ENCODE peak calls at places on chromosome 22, in four cellular contexts. I, K, G and D are unnamed samples.

GRCh38 chr22:32684822-32685187 is 116.7 kb upstream of the TIMP3 start:
- DNase-seq in G (no peak), K (no peak), I (no peak), D (no peak)

GRCh38 chr22:30094804-30095203 is 14.5 kb downstream of the HORMAD2 start:
- DNase-seq in K (no peak), G (no peak), I (no peak), D (no peak)

GRCh38 chr22:28799125-28799833 is 1.1 kb downstream of the XBP1 start:
- DNase-seq in G (peak), I (peak), K (peak), D (peak)

GRCh38 chr22:20433191-20433590 is 4.4 kb downstream of the SCARF2 start:
- DNase-seq in K (no peak), G (no peak), I (no peak), D (no peak)

GRCh38 chr22:32444068-32444467 is 20.2 kb downstream of the BPIFC start:
- DNase-seq in K (no peak), G (peak), I (no peak), D (no peak)

GRCh38 chr22:43462701-43463100 is 50.9 kb downstream of the MPPED1 start:
- DNase-seq in I (no peak), K (no peak), G (no peak), D (no peak)

GRCh38 chr22:30591191-30591587 is 521 bp downstream of the PES1 start:
- DNase-seq in G (no peak), K (no peak), I (no peak), D (no peak)

GRCh38 chr22:24367841-24368240 is 59.6 kb upstream of the ADORA2A start:
- DNase-seq in G (peak), I (no peak), K (no peak), D (no peak)

GRCh38 chr22:34035209-34035608 is 114.9 kb upstream of the LARGE1 start:
- DNase-seq in G (no peak), K (no peak), I (no peak), D (no peak)